ENCODE peak calls at places on chromosomes 6 and 20, in four cellular contexts. X, I, Y and M are unnamed samples.

GRCh38 chr20:46640044-46640443 is 11.2 kb downstream of the SLC13A3 start:
- DNase-seq in X (no peak), Y (no peak), I (no peak), M (no peak)

GRCh38 chr6:10891960-10892359 is 5.1 kb downstream of the SYCP2L start:
- DNase-seq in Y (no peak), I (no peak), X (no peak), M (no peak)

GRCh38 chr20:41203660-41204059 is 66.3 kb downstream of the PLCG1 start:
- DNase-seq in X (no peak), I (no peak), Y (no peak), M (no peak)

GRCh38 chr20:4086771-4087677 is 71.7 kb upstream of the RNF24 start:
- DNase-seq in I (no peak), Y (no peak), X (no peak), M (no peak)

GRCh38 chr20:25216199-25216945 is 20.9 kb downstream of the ENTPD6 start:
- DNase-seq in I (no peak), Y (no peak), X (no peak), M (no peak)

GRCh38 chr20:33784225-33784624 is 26.9 kb upstream of the CHMP4B start:
- DNase-seq in X (no peak), I (no peak), Y (no peak), M (no peak)

GRCh38 chr6:108609276-108609769 is 48.6 kb downstream of the FOXO3 start:
- DNase-seq in I (no peak), Y (peak), X (no peak), M (no peak)

GRCh38 chr6:170221052-170221752 is 69.7 kb downstream of the DLL1 start:
- DNase-seq in I (peak), Y (no peak), X (no peak), M (no peak)

GRCh38 chr6:53065266-53066058 is at the start of gene FBXO9:
- DNase-seq in X (peak), Y (no peak), I (peak), M (no peak)

GRCh38 chr20:24996449-24997195 is 4.1 kb upstream of the APMAP start:
- DNase-seq in I (no peak), Y (no peak), X (no peak), M (no peak)

GRCh38 chr6:35092362-35093117 is 48.6 kb downstream of the TCP11 start:
- DNase-seq in Y (no peak), X (no peak), I (no peak), M (no peak)

GRCh38 chr6:44269921-44270525 is at the start of gene TMEM151B:
- DNase-seq in I (no peak), Y (no peak), X (no peak), M (no peak)

GRCh38 chr6:27359231-27359630 is 29.3 kb upstream of the ZNF391 start:
- DNase-seq in Y (no peak), I (no peak), X (no peak), M (no peak)

GRCh38 chr6:145020543-145020942 is 714.8 kb downstream of the EPM2A start:
- DNase-seq in I (no peak), Y (no peak), X (no peak), M (no peak)

GRCh38 chr20:31707994-31708744 is 14.5 kb downstream of the BCL2L1 start:
- DNase-seq in I (peak), X (peak), Y (no peak), M (no peak)

GRCh38 chr20:45372241-45372640 is 5.9 kb downstream of the TP53TG5 start:
- DNase-seq in Y (no peak), X (no peak), I (no peak), M (no peak)

GRCh38 chr6:47129129-47129528 is 87.0 kb upstream of the ADGRF1 start:
- DNase-seq in I (no peak), X (no peak), Y (no peak), M (no peak)

GRCh38 chr6:137192821-137193220 is 19.4 kb upstream of the IL22RA2 start:
- DNase-seq in X (no peak), Y (no peak), I (no peak), M (no peak)

GRCh38 chr6:137190710-137191109 is 17.3 kb upstream of the IL22RA2 start:
- DNase-seq in X (no peak), I (no peak), Y (no peak), M (no peak)

GRCh38 chr6:137191238-137191637 is 17.8 kb upstream of the IL22RA2 start:
- DNase-seq in X (no peak), I (no peak), Y (no peak), M (no peak)

GRCh38 chr6:137193256-137194070 is 20.0 kb upstream of the IL22RA2 start:
- DNase-seq in X (no peak), I (no peak), Y (no peak), M (no peak)

DNA sequence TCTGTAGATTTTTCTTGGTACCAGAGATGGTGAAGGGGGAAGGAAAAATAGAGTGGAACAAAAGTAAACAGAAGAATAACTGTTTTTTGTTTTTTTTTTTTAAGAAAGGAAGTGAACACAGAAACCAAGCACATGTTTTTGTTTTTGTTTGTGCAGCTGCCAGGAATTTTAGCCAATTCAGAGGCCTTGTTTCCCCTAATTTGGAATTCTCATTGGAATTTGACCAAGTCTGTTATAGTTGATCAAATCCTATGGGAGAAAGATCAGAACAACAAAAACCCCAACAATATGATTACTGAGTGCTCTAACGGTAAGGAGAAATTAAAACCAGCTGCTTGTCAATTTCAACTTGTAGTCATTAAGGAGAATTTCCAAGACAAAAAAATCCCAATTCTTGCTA is 18.2 kb upstream of the IL22RA2 start:
- DNase-seq in I (no peak), X (no peak), Y (no peak), M (no peak)
- H3K27ac ChIP-seq in I (no peak), X (no peak), Y (no peak), M (peak)

GRCh38 chr20:20092852-20093251 is 40.5 kb downstream of the CFAP61 start:
- DNase-seq in I (no peak), X (no peak), Y (no peak), M (no peak)

GRCh38 chr20:20089018-20089417 is 36.7 kb downstream of the CFAP61 start:
- DNase-seq in Y (no peak), I (no peak), X (no peak), M (no peak)

GRCh38 chr20:20085812-20086211 is 33.5 kb downstream of the CFAP61 start:
- DNase-seq in Y (no peak), I (no peak), X (no peak), M (no peak)

GRCh38 chr20:20094410-20094809 is 42.1 kb downstream of the CFAP61 start:
- DNase-seq in I (no peak), Y (no peak), X (no peak), M (no peak)

GRCh38 chr20:20089939-20090338 is 37.6 kb downstream of the CFAP61 start:
- DNase-seq in I (no peak), Y (no peak), X (no peak), M (no peak)
- TF ChIP-seq POLR2A in I (no peak), Y (no peak), X (no peak), M (no peak)

GRCh38 chr6:14665827-14666724 is 548.5 kb downstream of the CD83 start:
- DNase-seq in Y (no peak), X (peak), I (no peak), M (peak)
- H3K27ac ChIP-seq in Y (no peak), X (no peak), I (no peak), M (no peak)

DNA sequence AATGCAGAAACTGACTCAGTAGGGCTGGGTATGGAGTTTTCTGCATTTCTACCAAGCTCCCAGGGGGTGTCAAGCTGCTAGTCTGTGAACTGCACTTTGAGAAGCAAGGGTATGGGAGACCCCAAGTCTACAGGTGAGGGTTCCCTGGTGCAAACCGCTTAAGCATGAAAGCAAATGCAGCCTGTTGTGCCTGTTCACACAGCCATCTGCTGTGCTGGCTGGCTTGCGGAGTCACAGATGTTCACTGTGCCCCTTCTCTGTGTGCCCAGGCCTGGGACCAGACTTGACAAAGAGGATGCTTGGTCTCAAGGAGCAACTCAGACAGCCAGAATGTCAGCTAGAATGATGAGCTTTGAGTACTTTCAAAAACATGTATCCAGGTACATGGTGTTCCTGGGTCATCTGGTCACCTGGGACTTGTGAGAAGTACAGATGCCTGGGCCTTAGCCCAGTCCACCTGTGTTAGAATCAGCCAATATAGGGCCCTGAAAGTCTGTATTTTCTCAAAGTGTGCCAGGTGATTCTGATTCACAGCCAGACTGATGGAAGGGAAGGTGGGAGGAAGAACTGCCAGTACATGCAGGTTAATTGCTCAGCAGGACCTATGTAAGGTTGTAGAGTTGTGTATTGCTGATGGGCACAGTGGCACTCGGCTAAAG is 7.5 kb downstream of the PPP1R16B start:
- DNase-seq in Y (no peak), I (no peak), X (no peak), M (no peak)
- TF ChIP-seq POLR2A in Y (no peak), I (no peak), X (no peak), M (no peak)

GRCh38 chr20:50909413-50909812 is 21.8 kb downstream of the ADNP start:
- DNase-seq in Y (no peak), I (no peak), X (no peak), M (no peak)

GRCh38 chr20:50901301-50901700 is 29.9 kb downstream of the ADNP start:
- DNase-seq in I (no peak), Y (no peak), X (no peak), M (no peak)

GRCh38 chr20:50900261-50900660 is 31.0 kb downstream of the ADNP start:
- DNase-seq in I (no peak), Y (no peak), X (no peak), M (no peak)

GRCh38 chr20:50903353-50904051 is 27.7 kb downstream of the ADNP start:
- DNase-seq in I (no peak), X (no peak), Y (no peak), M (no peak)

GRCh38 chr20:50904067-50904570 is 27.1 kb downstream of the ADNP start:
- DNase-seq in X (no peak), I (no peak), Y (no peak), M (no peak)
- H3K27ac ChIP-seq in X (no peak), I (no peak), Y (no peak), M (no peak)

GRCh38 chr6:150930816-150931215 is 65.3 kb downstream of the MTHFD1L start:
- DNase-seq in X (no peak), I (no peak), Y (no peak), M (no peak)

GRCh38 chr6:150936021-150936555 is 70.6 kb downstream of the MTHFD1L start:
- DNase-seq in X (no peak), I (no peak), Y (no peak), M (no peak)

GRCh38 chr6:150932976-150933375 is 67.5 kb downstream of the MTHFD1L start:
- DNase-seq in Y (no peak), I (no peak), X (no peak), M (no peak)

GRCh38 chr6:150937126-150937906 is 71.8 kb downstream of the MTHFD1L start:
- DNase-seq in X (no peak), I (no peak), Y (no peak), M (peak)

GRCh38 chr6:150934380-150934779 is 68.9 kb downstream of the MTHFD1L start:
- DNase-seq in I (no peak), Y (no peak), X (no peak), M (no peak)
- TF ChIP-seq POLR2A in I (no peak), Y (no peak), X (no peak), M (no peak)

GRCh38 chr6:163296835-163297519 is 117.5 kb upstream of the QKI start:
- DNase-seq in I (no peak), X (no peak), Y (no peak), M (no peak)
- H3K27ac ChIP-seq in I (peak), X (no peak), Y (no peak), M (no peak)

DNA sequence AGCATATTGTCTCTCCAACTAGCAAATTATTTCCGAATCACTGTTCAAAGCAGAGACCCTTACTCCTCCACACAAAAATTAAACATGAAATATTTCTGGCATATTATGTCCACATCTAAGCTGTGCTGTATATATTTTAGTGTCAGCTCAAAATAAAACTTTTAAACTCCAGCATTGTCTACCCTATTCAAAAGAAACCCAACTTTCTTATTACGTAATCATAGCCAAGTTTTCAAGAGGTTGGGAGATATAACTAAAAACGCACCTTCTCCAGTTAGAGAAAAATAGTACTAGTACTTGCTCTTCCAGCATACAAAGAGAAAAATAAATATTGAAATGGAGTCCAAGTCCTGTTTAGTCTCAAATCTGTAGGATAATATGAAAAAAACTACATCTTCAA is 24.1 kb upstream of the TFAP2D start:
- DNase-seq in X (no peak), Y (no peak), I (no peak), M (no peak)
- TF ChIP-seq POLR2A in X (no peak), Y (no peak), I (no peak), M (no peak)

GRCh38 chr6:3610206-3610605 is 141.3 kb downstream of the PXDC1 start:
- DNase-seq in X (no peak), Y (no peak), I (no peak), M (no peak)
- H3K27ac ChIP-seq in X (no peak), Y (no peak), I (no peak), M (no peak)